ENCODE peak calls at places on chromosomes 5 and 9, in six cellular contexts. One of them, this sample, is unnamed.

GRCh38 chr5:9316041-9316440 is 229.8 kb downstream of the SEMA5A start:
- DNase-seq in GM12878: no peak
- DNase-seq in K562: no peak
- DNase-seq in HepG2: no peak
- DNase-seq in H1: no peak
- DNase-seq in SK-N-SH: no peak
- DNase-seq in this sample: no peak

GRCh38 chr9:95137587-95138145 is 179.8 kb downstream of the FANCC start:
- DNase-seq in GM12878: no peak
- DNase-seq in K562: no peak
- DNase-seq in HepG2: no peak
- DNase-seq in H1: no peak
- DNase-seq in SK-N-SH: no peak
- DNase-seq in this sample: no peak

GRCh38 chr5:137630972-137631370 is 104.9 kb downstream of the KLHL3 start:
- DNase-seq in GM12878: no peak
- DNase-seq in K562: no peak
- DNase-seq in HepG2: no peak
- DNase-seq in H1: no peak
- DNase-seq in SK-N-SH: no peak
- DNase-seq in this sample: no peak

GRCh38 chr5:107474724-107475489 is 195.8 kb downstream of the EFNA5 start:
- DNase-seq in GM12878: peak
- DNase-seq in K562: no peak
- DNase-seq in HepG2: no peak
- DNase-seq in H1: no peak
- DNase-seq in SK-N-SH: no peak
- DNase-seq in this sample: peak

GRCh38 chr5:14714706-14715105 is 50.2 kb downstream of the OTULIN start:
- DNase-seq in GM12878: no peak
- DNase-seq in K562: no peak
- DNase-seq in HepG2: no peak
- DNase-seq in H1: no peak
- DNase-seq in SK-N-SH: no peak
- DNase-seq in this sample: no peak

GRCh38 chr5:124737651-124738050 is 8.8 kb downstream of the ZNF608 start:
- DNase-seq in GM12878: no peak
- DNase-seq in K562: no peak
- DNase-seq in HepG2: no peak
- DNase-seq in H1: no peak
- DNase-seq in SK-N-SH: no peak
- DNase-seq in this sample: no peak

GRCh38 chr5:150757087-150757649 is 1.6 kb downstream of the DCTN4 start:
- DNase-seq in GM12878: no peak
- DNase-seq in K562: no peak
- DNase-seq in HepG2: no peak
- DNase-seq in H1: no peak
- DNase-seq in SK-N-SH: no peak
- DNase-seq in this sample: no peak

GRCh38 chr5:38931731-38932130 is 85.9 kb downstream of the OSMR start:
- DNase-seq in GM12878: no peak
- DNase-seq in K562: no peak
- DNase-seq in HepG2: no peak
- DNase-seq in H1: no peak
- DNase-seq in SK-N-SH: no peak
- DNase-seq in this sample: no peak

GRCh38 chr5:125914471-125914870 is 508.7 kb upstream of the GRAMD2B start:
- DNase-seq in GM12878: no peak
- DNase-seq in K562: no peak
- DNase-seq in HepG2: no peak
- DNase-seq in H1: no peak
- DNase-seq in SK-N-SH: no peak
- DNase-seq in this sample: no peak

GRCh38 chr9:5910413-5911057 is 19.8 kb downstream of the MLANA start:
- DNase-seq in GM12878: no peak
- DNase-seq in K562: no peak
- DNase-seq in HepG2: no peak
- DNase-seq in H1: no peak
- DNase-seq in SK-N-SH: no peak
- DNase-seq in this sample: no peak

GRCh38 chr5:141517902-141518610 is 29.2 kb downstream of the PCDHGC5 start:
- DNase-seq in GM12878: no peak
- DNase-seq in K562: no peak
- DNase-seq in HepG2: no peak
- DNase-seq in H1: no peak
- DNase-seq in SK-N-SH: peak
- DNase-seq in this sample: no peak

GRCh38 chr5:93208156-93208895 is 372.7 kb downstream of the NR2F1-AS1 start:
- DNase-seq in GM12878: no peak
- DNase-seq in K562: no peak
- DNase-seq in HepG2: no peak
- DNase-seq in H1: no peak
- DNase-seq in SK-N-SH: no peak
- DNase-seq in this sample: no peak

GRCh38 chr9:126533911-126534300 is 79.8 kb upstream of the LMX1B start:
- DNase-seq in GM12878: no peak
- DNase-seq in K562: no peak
- DNase-seq in HepG2: no peak
- DNase-seq in H1: no peak
- DNase-seq in SK-N-SH: no peak
- DNase-seq in this sample: no peak

GRCh38 chr9:20312732-20313131 is 309.6 kb downstream of the MLLT3 start:
- DNase-seq in GM12878: no peak
- DNase-seq in K562: no peak
- DNase-seq in HepG2: no peak
- DNase-seq in H1: no peak
- DNase-seq in SK-N-SH: no peak
- DNase-seq in this sample: no peak

GRCh38 chr5:89407053-89407452 is 524.1 kb upstream of the MEF2C start:
- DNase-seq in GM12878: no peak
- DNase-seq in K562: no peak
- DNase-seq in HepG2: no peak
- DNase-seq in H1: no peak
- DNase-seq in SK-N-SH: no peak
- DNase-seq in this sample: no peak

GRCh38 chr5:75389430-75389829 is 52.4 kb downstream of the HMGCR start:
- DNase-seq in GM12878: no peak
- DNase-seq in K562: no peak
- DNase-seq in HepG2: no peak
- DNase-seq in H1: no peak
- DNase-seq in SK-N-SH: no peak
- DNase-seq in this sample: no peak

GRCh38 chr9:120723547-120723946 is 9.3 kb upstream of the MEGF9 start:
- DNase-seq in GM12878: no peak
- DNase-seq in K562: no peak
- DNase-seq in HepG2: no peak
- DNase-seq in H1: no peak
- DNase-seq in SK-N-SH: no peak
- DNase-seq in this sample: no peak

GRCh38 chr5:175696855-175697198 is 39.0 kb downstream of the HRH2 start:
- DNase-seq in GM12878: no peak
- DNase-seq in K562: no peak
- DNase-seq in HepG2: no peak
- DNase-seq in H1: no peak
- DNase-seq in SK-N-SH: no peak
- DNase-seq in this sample: no peak

GRCh38 chr5:86427158-86427557 is 190.6 kb upstream of the COX7C start:
- DNase-seq in GM12878: no peak
- DNase-seq in K562: no peak
- DNase-seq in HepG2: no peak
- DNase-seq in H1: no peak
- DNase-seq in SK-N-SH: no peak
- DNase-seq in this sample: no peak

GRCh38 chr5:169331292-169331852 is 30.4 kb upstream of the SLIT3 start:
- DNase-seq in GM12878: no peak
- DNase-seq in K562: no peak
- DNase-seq in HepG2: no peak
- DNase-seq in H1: no peak
- DNase-seq in SK-N-SH: no peak
- DNase-seq in this sample: no peak

GRCh38 chr5:177966009-177966838 is 29.8 kb downstream of the PROP1 start:
- DNase-seq in GM12878: no peak
- DNase-seq in K562: no peak
- DNase-seq in HepG2: no peak
- DNase-seq in H1: no peak
- DNase-seq in SK-N-SH: no peak
- DNase-seq in this sample: no peak

DNA sequence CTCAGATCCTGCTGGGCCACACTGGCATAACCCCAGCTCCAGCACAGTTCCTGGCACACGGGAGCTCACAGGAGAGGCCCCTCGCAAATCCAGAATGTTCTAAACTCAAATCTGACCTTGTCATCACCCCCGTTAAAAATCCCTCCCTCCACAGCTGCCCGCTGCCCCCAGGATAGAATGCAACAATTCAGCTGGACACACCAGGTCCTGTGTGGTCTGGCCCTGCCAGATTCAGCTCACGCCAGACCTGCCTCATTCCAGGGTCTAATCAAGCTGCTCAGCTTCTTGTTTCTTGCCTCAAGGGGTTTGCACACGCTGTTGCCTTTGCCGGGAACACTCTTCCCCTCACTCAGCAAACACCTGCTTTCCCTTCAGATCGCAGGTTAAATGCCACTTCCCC is 45.0 kb upstream of the ASS1 start:
- DNase-seq in GM12878: no peak
- DNase-seq in K562: no peak
- DNase-seq in HepG2: no peak
- DNase-seq in H1: no peak
- DNase-seq in SK-N-SH: peak
- DNase-seq in this sample: no peak
- H3K27ac ChIP-seq in GM12878: no peak
- H3K27ac ChIP-seq in K562: no peak
- H3K27ac ChIP-seq in HepG2: no peak
- H3K27ac ChIP-seq in H1: no peak
- H3K27ac ChIP-seq in SK-N-SH: no peak
- H3K27ac ChIP-seq in this sample: no peak

DNA sequence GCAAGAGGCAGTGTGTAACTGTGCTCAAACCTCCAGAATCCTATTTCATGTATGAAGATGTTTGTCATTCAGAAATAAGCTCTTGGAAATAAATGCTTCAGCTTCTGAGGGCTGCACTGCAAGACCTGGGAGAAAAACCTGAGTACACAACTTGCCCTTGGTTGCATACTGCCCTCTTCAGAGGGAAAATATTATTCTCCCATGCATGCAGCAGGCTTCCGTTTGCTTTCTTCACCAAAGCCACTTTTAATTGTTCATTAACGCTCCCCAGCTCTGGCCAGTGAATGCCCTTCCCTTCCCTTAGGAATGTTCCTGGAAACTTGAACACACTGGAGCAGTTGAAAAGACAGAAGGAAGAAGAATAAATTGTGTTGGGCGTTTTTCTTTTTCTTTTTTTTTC is 2.5 kb upstream of the WHRN start:
- DNase-seq in GM12878: no peak
- DNase-seq in K562: no peak
- DNase-seq in HepG2: peak
- DNase-seq in H1: no peak
- DNase-seq in SK-N-SH: no peak
- DNase-seq in this sample: no peak
- TF ChIP-seq GABPA in GM12878: no peak
- TF ChIP-seq GABPA in K562: no peak
- TF ChIP-seq GABPA in HepG2: no peak
- TF ChIP-seq GABPA in H1: no peak
- TF ChIP-seq GABPA in SK-N-SH: no peak
- TF ChIP-seq GABPA in this sample: no peak

GRCh38 chr9:134993996-134994720 is 76.4 kb upstream of the FCN1 start:
- DNase-seq in GM12878: no peak
- DNase-seq in K562: no peak
- DNase-seq in HepG2: no peak
- DNase-seq in H1: no peak
- DNase-seq in SK-N-SH: no peak
- DNase-seq in this sample: no peak

GRCh38 chr9:134993416-134993815 is 75.7 kb upstream of the FCN1 start:
- DNase-seq in GM12878: no peak
- DNase-seq in K562: no peak
- DNase-seq in HepG2: no peak
- DNase-seq in H1: no peak
- DNase-seq in SK-N-SH: no peak
- DNase-seq in this sample: no peak

GRCh38 chr9:134994926-134995791 is 77.4 kb upstream of the FCN1 start:
- DNase-seq in GM12878: no peak
- DNase-seq in K562: no peak
- DNase-seq in HepG2: no peak
- DNase-seq in H1: no peak
- DNase-seq in SK-N-SH: no peak
- DNase-seq in this sample: no peak

GRCh38 chr9:134991808-134992754 is 74.4 kb upstream of the FCN1 start:
- DNase-seq in GM12878: no peak
- DNase-seq in K562: no peak
- DNase-seq in HepG2: no peak
- DNase-seq in H1: no peak
- DNase-seq in SK-N-SH: no peak
- DNase-seq in this sample: no peak

DNA sequence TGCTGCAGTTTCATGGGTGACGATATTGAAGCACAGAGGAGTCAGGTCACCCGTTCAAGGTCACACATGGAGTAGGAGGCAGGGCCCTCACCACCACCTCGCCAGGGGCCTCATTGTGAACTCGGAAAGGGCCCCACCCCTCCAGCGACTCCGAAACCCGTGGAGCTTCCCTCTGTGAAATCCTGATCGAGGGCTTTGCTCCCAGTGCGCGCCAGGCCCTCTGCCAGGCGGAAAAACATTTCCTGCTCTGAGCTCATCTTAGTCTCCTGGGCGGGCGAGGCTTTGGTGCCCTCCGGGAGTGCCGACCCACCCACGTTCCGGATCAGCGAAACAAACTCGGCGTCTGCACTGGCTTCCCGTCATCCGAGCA is 75.0 kb upstream of the FCN1 start:
- DNase-seq in GM12878: no peak
- DNase-seq in K562: no peak
- DNase-seq in HepG2: no peak
- DNase-seq in H1: no peak
- DNase-seq in SK-N-SH: no peak
- DNase-seq in this sample: no peak
- H3K4me3 ChIP-seq in GM12878: no peak
- H3K4me3 ChIP-seq in K562: no peak
- H3K4me3 ChIP-seq in HepG2: no peak
- H3K4me3 ChIP-seq in H1: no peak
- H3K4me3 ChIP-seq in SK-N-SH: no peak
- H3K4me3 ChIP-seq in this sample: no peak

GRCh38 chr9:112489876-112490661 is 3.4 kb downstream of the KIAA1958 start:
- DNase-seq in GM12878: no peak
- DNase-seq in K562: no peak
- DNase-seq in HepG2: peak
- DNase-seq in H1: no peak
- DNase-seq in SK-N-SH: peak
- DNase-seq in this sample: no peak

GRCh38 chr9:112487008-112487798 is 576 bp downstream of the KIAA1958 start:
- DNase-seq in GM12878: no peak
- DNase-seq in K562: peak
- DNase-seq in HepG2: peak
- DNase-seq in H1: no peak
- DNase-seq in SK-N-SH: peak
- DNase-seq in this sample: peak

GRCh38 chr9:112489039-112489546 is 2.5 kb downstream of the KIAA1958 start:
- DNase-seq in GM12878: no peak
- DNase-seq in K562: no peak
- DNase-seq in HepG2: peak
- DNase-seq in H1: no peak
- DNase-seq in SK-N-SH: no peak
- DNase-seq in this sample: no peak

GRCh38 chr9:112486221-112487007 is at the start of gene KIAA1958:
- DNase-seq in GM12878: peak
- DNase-seq in K562: peak
- DNase-seq in HepG2: peak
- DNase-seq in H1: peak
- DNase-seq in SK-N-SH: peak
- DNase-seq in this sample: peak

GRCh38 chr9:112487799-112488345 is 1.2 kb downstream of the KIAA1958 start:
- DNase-seq in GM12878: no peak
- DNase-seq in K562: no peak
- DNase-seq in HepG2: no peak
- DNase-seq in H1: no peak
- DNase-seq in SK-N-SH: peak
- DNase-seq in this sample: no peak
- H3K27ac ChIP-seq in GM12878: no peak
- H3K27ac ChIP-seq in K562: no peak
- H3K27ac ChIP-seq in HepG2: peak
- H3K27ac ChIP-seq in H1: no peak
- H3K27ac ChIP-seq in SK-N-SH: peak
- H3K27ac ChIP-seq in this sample: peak